ENCODE peak calls at places on chromosomes 3 and 15, in nine cellular contexts. One of them, this sample, is unnamed.

GRCh38 chr15:59933607-59934006 is 70.5 kb upstream of the FOXB1 start:
- DNase-seq in tibial artery: no peak
- DNase-seq in SJSA1: no peak
- DNase-seq in activated CD8-positive, alpha-beta memory T cell treated with anti-CD3 and anti-CD28 coated beads, Interleukin-2, amount 50 U/mL, for 4 hours: no peak
- DNase-seq in GDM1: no peak
- DNase-seq in COR-L47: no peak
- DNase-seq in activated CD4-positive, alpha-beta T cell treated with anti-CD3 and anti-CD28 coated beads, Interleukin-2, amount 50 U/mL, for 1 hour: no peak
- DNase-seq in memory B cell: no peak
- DNase-seq in GM12865: no peak
- DNase-seq in this sample: no peak

GRCh38 chr3:9762871-9763270 is 6.9 kb downstream of the CAMK1 start:
- DNase-seq in activated CD4-positive, alpha-beta T cell treated with anti-CD3 and anti-CD28 coated beads, Interleukin-2, amount 50 U/mL, for 1 hour: no peak
- DNase-seq in memory B cell: no peak
- DNase-seq in GM12865: no peak
- DNase-seq in COR-L47: no peak
- DNase-seq in tibial artery: no peak
- DNase-seq in GDM1: no peak
- DNase-seq in activated CD8-positive, alpha-beta memory T cell treated with anti-CD3 and anti-CD28 coated beads, Interleukin-2, amount 50 U/mL, for 4 hours: no peak
- DNase-seq in SJSA1: no peak
- DNase-seq in this sample: no peak

GRCh38 chr3:184300377-184300717 is 1.3 kb downstream of the PSMD2 start:
- DNase-seq in activated CD8-positive, alpha-beta memory T cell treated with anti-CD3 and anti-CD28 coated beads, Interleukin-2, amount 50 U/mL, for 4 hours: no peak
- DNase-seq in GM12865: no peak
- DNase-seq in SJSA1: no peak
- DNase-seq in memory B cell: no peak
- DNase-seq in tibial artery: no peak
- DNase-seq in activated CD4-positive, alpha-beta T cell treated with anti-CD3 and anti-CD28 coated beads, Interleukin-2, amount 50 U/mL, for 1 hour: no peak
- DNase-seq in GDM1: no peak
- DNase-seq in COR-L47: no peak
- DNase-seq in this sample: no peak

GRCh38 chr3:176988795-176989194 is 208.5 kb downstream of the TBL1XR1 start:
- DNase-seq in tibial artery: no peak
- DNase-seq in activated CD8-positive, alpha-beta memory T cell treated with anti-CD3 and anti-CD28 coated beads, Interleukin-2, amount 50 U/mL, for 4 hours: no peak
- DNase-seq in memory B cell: no peak
- DNase-seq in activated CD4-positive, alpha-beta T cell treated with anti-CD3 and anti-CD28 coated beads, Interleukin-2, amount 50 U/mL, for 1 hour: no peak
- DNase-seq in GDM1: no peak
- DNase-seq in GM12865: no peak
- DNase-seq in SJSA1: no peak
- DNase-seq in COR-L47: no peak
- DNase-seq in this sample: no peak

GRCh38 chr3:193030276-193030675 is 112.6 kb upstream of the MB21D2 start:
- DNase-seq in GDM1: no peak
- DNase-seq in tibial artery: no peak
- DNase-seq in GM12865: no peak
- DNase-seq in memory B cell: no peak
- DNase-seq in activated CD4-positive, alpha-beta T cell treated with anti-CD3 and anti-CD28 coated beads, Interleukin-2, amount 50 U/mL, for 1 hour: no peak
- DNase-seq in activated CD8-positive, alpha-beta memory T cell treated with anti-CD3 and anti-CD28 coated beads, Interleukin-2, amount 50 U/mL, for 4 hours: no peak
- DNase-seq in SJSA1: no peak
- DNase-seq in COR-L47: peak
- DNase-seq in this sample: peak

GRCh38 chr15:25793354-25794050 is 69.6 kb downstream of the ATP10A start:
- DNase-seq in activated CD4-positive, alpha-beta T cell treated with anti-CD3 and anti-CD28 coated beads, Interleukin-2, amount 50 U/mL, for 1 hour: no peak
- DNase-seq in memory B cell: no peak
- DNase-seq in SJSA1: no peak
- DNase-seq in activated CD8-positive, alpha-beta memory T cell treated with anti-CD3 and anti-CD28 coated beads, Interleukin-2, amount 50 U/mL, for 4 hours: no peak
- DNase-seq in tibial artery: no peak
- DNase-seq in COR-L47: no peak
- DNase-seq in GM12865: peak
- DNase-seq in GDM1: peak
- DNase-seq in this sample: no peak

GRCh38 chr3:81602781-81603180 is 158.7 kb downstream of the GBE1 start:
- DNase-seq in SJSA1: no peak
- DNase-seq in activated CD4-positive, alpha-beta T cell treated with anti-CD3 and anti-CD28 coated beads, Interleukin-2, amount 50 U/mL, for 1 hour: no peak
- DNase-seq in memory B cell: no peak
- DNase-seq in GM12865: no peak
- DNase-seq in COR-L47: no peak
- DNase-seq in activated CD8-positive, alpha-beta memory T cell treated with anti-CD3 and anti-CD28 coated beads, Interleukin-2, amount 50 U/mL, for 4 hours: no peak
- DNase-seq in GDM1: no peak
- DNase-seq in tibial artery: no peak
- DNase-seq in this sample: no peak

GRCh38 chr15:43903864-43904290 is 77.1 kb downstream of the WDR76 start:
- DNase-seq in activated CD4-positive, alpha-beta T cell treated with anti-CD3 and anti-CD28 coated beads, Interleukin-2, amount 50 U/mL, for 1 hour: peak
- DNase-seq in COR-L47: peak
- DNase-seq in memory B cell: peak
- DNase-seq in activated CD8-positive, alpha-beta memory T cell treated with anti-CD3 and anti-CD28 coated beads, Interleukin-2, amount 50 U/mL, for 4 hours: peak
- DNase-seq in GM12865: peak
- DNase-seq in SJSA1: peak
- DNase-seq in GDM1: peak
- DNase-seq in tibial artery: peak
- DNase-seq in this sample: peak

GRCh38 chr3:132368515-132368914 is 48.8 kb upstream of the DNAJC13 start:
- DNase-seq in memory B cell: no peak
- DNase-seq in tibial artery: no peak
- DNase-seq in activated CD4-positive, alpha-beta T cell treated with anti-CD3 and anti-CD28 coated beads, Interleukin-2, amount 50 U/mL, for 1 hour: no peak
- DNase-seq in activated CD8-positive, alpha-beta memory T cell treated with anti-CD3 and anti-CD28 coated beads, Interleukin-2, amount 50 U/mL, for 4 hours: no peak
- DNase-seq in SJSA1: no peak
- DNase-seq in COR-L47: no peak
- DNase-seq in GM12865: no peak
- DNase-seq in GDM1: no peak
- DNase-seq in this sample: no peak

GRCh38 chr15:70582143-70582945 is 181.0 kb downstream of the UACA start:
- DNase-seq in memory B cell: no peak
- DNase-seq in activated CD8-positive, alpha-beta memory T cell treated with anti-CD3 and anti-CD28 coated beads, Interleukin-2, amount 50 U/mL, for 4 hours: no peak
- DNase-seq in GDM1: no peak
- DNase-seq in SJSA1: peak
- DNase-seq in COR-L47: no peak
- DNase-seq in tibial artery: no peak
- DNase-seq in GM12865: no peak
- DNase-seq in activated CD4-positive, alpha-beta T cell treated with anti-CD3 and anti-CD28 coated beads, Interleukin-2, amount 50 U/mL, for 1 hour: no peak
- DNase-seq in this sample: no peak

GRCh38 chr3:194259982-194260856 is 90.9 kb downstream of the CPN2 start:
- DNase-seq in activated CD8-positive, alpha-beta memory T cell treated with anti-CD3 and anti-CD28 coated beads, Interleukin-2, amount 50 U/mL, for 4 hours: no peak
- DNase-seq in COR-L47: no peak
- DNase-seq in GM12865: no peak
- DNase-seq in SJSA1: no peak
- DNase-seq in activated CD4-positive, alpha-beta T cell treated with anti-CD3 and anti-CD28 coated beads, Interleukin-2, amount 50 U/mL, for 1 hour: no peak
- DNase-seq in memory B cell: no peak
- DNase-seq in tibial artery: no peak
- DNase-seq in GDM1: no peak
- DNase-seq in this sample: no peak

GRCh38 chr3:191963182-191963581 is 502.2 kb downstream of the PYDC2 start:
- DNase-seq in memory B cell: no peak
- DNase-seq in SJSA1: no peak
- DNase-seq in GM12865: peak
- DNase-seq in activated CD4-positive, alpha-beta T cell treated with anti-CD3 and anti-CD28 coated beads, Interleukin-2, amount 50 U/mL, for 1 hour: no peak
- DNase-seq in COR-L47: peak
- DNase-seq in tibial artery: no peak
- DNase-seq in activated CD8-positive, alpha-beta memory T cell treated with anti-CD3 and anti-CD28 coated beads, Interleukin-2, amount 50 U/mL, for 4 hours: no peak
- DNase-seq in GDM1: no peak
- DNase-seq in this sample: no peak

GRCh38 chr3:12442654-12443501 is 41.4 kb upstream of the TSEN2 start:
- DNase-seq in GDM1: no peak
- DNase-seq in COR-L47: no peak
- DNase-seq in GM12865: no peak
- DNase-seq in memory B cell: no peak
- DNase-seq in activated CD8-positive, alpha-beta memory T cell treated with anti-CD3 and anti-CD28 coated beads, Interleukin-2, amount 50 U/mL, for 4 hours: no peak
- DNase-seq in SJSA1: no peak
- DNase-seq in activated CD4-positive, alpha-beta T cell treated with anti-CD3 and anti-CD28 coated beads, Interleukin-2, amount 50 U/mL, for 1 hour: no peak
- DNase-seq in tibial artery: no peak
- DNase-seq in this sample: no peak

This sample was measured in Kasumi-1.